ENCODE peak calls at places on chromosomes 13 and 19, in six cellular contexts. V is GM23338, H is K562, L is GM12878, S is HepG2, I is H1. N is an unnamed sample.

GRCh38 chr13:21079761-21080730 is 18.7 kb upstream of the LATS2 start:
- DNase-seq in V (no peak), I (no peak), S (peak), L (no peak), H (no peak), N (no peak)

GRCh38 chr19:4059931-4060620 is 6.6 kb downstream of the ZBTB7A start:
- DNase-seq in S (no peak), V (peak), H (peak), L (peak), I (no peak), N (no peak)

GRCh38 chr13:49443327-49443688 is 556 bp downstream of the CAB39L start:
- DNase-seq in S (peak), V (no peak), H (no peak), I (no peak), L (no peak), N (no peak)

GRCh38 chr19:40241809-40242384 is 15.4 kb upstream of the CCNP start:
- DNase-seq in S (no peak), I (no peak), H (no peak), V (no peak), L (no peak), N (no peak)

GRCh38 chr19:12364391-12365093 is 941 bp downstream of the ZNF442 start:
- DNase-seq in L (no peak), I (no peak), V (peak), H (peak), S (no peak), N (peak)

GRCh38 chr13:50196118-50196517 is 180.9 kb downstream of the KCNRG start:
- DNase-seq in V (no peak), S (no peak), L (no peak), H (no peak), I (no peak), N (no peak)

GRCh38 chr19:41646589-41647204 is 19.8 kb upstream of the CEACAM4 start:
- DNase-seq in S (no peak), L (no peak), H (peak), V (peak), I (peak), N (peak)

GRCh38 chr19:30253581-30253996 is 118.6 kb upstream of the ZNF536 start:
- DNase-seq in V (no peak), S (no peak), H (no peak), I (no peak), L (no peak), N (no peak)

GRCh38 chr13:111178417-111178816 is 63.3 kb downstream of the ARHGEF7 start:
- DNase-seq in I (no peak), V (no peak), S (no peak), L (no peak), H (no peak), N (no peak)

GRCh38 chr19:20472854-20473253 is 92.7 kb downstream of the ZNF737 start:
- DNase-seq in I (no peak), L (no peak), S (no peak), H (peak), V (peak), N (no peak)
- TF ChIP-seq CREB1 in I (no peak), L (no peak), S (no peak), H (no peak), V (no peak), N (no peak)

DNA sequence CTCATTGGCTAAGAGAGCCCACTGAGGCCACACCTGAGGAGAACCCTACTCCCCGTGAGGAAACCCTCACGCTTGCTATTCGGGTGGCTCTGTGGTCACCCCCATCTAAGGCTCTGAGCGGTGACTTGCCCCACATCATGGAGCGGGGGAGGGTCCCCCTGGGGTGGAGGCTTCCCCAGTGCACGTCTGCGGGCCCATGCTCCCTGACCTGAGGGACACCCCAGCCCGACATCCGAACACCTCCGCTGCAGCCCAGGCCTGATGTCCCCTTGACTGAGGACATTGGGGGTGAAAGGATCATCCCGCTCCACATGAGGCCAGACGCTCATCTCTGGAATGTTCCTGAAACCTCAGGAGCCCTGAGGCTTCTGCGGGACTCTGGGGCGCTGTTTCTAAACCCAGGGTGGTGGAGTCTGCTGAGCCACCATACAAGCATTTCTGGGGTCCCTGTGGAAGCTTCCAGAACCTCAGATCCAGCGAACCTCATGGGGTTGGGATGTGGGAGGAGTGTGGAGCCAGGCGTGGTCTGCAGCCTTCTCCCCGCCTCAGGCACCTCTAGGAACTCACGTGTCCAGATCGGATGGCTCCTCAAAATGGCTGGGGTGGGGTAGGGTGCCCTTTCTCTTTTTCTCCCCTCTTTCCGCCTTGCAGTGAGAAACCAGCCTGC is 19.9 kb downstream of the TMED1 start:
- DNase-seq in S (no peak), H (no peak), L (no peak), V (peak), I (no peak), N (no peak)
- TF ChIP-seq CREB1 in S (no peak), H (no peak), L (no peak), V (no peak), I (no peak), N (no peak)

GRCh38 chr19:53102186-53102585 is 1.0 kb downstream of the ZNF160 start:
- DNase-seq in I (no peak), V (no peak), H (peak), S (no peak), L (no peak), N (no peak)

GRCh38 chr19:53103141-53103902 is at the start of gene ZNF160:
- DNase-seq in L (peak), H (peak), I (peak), V (peak), S (peak), N (peak)

GRCh38 chr19:53101518-53101917 is 1.7 kb downstream of the ZNF160 start:
- DNase-seq in V (peak), I (no peak), S (no peak), L (no peak), H (peak), N (no peak)

GRCh38 chr19:53103903-53104203 is 631 bp upstream of the ZNF160 start:
- DNase-seq in S (no peak), V (no peak), L (no peak), I (no peak), H (no peak), N (no peak)

DNA sequence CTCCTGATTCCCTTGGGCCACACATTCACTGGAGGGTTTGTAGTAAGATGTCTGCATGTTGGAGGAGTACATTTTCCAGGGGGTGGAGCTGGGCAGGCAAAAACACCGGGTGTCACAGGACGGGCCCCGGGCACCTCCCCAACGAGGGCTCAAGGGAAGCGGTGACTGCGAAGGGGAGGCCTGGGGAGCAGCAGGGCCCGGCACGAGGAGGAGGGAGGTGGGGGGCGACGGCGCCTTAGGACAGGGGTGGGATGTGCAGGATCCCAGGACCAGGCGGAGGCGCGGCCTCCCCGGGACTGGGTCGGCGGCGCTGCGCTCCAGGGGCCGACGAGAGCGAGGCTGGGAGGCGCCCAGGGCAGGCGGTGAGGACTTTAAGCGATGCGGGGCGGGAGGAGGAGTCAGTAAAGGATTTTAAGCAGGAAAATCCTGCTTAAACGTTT is 501 bp downstream of the ZNF160 start:
- DNase-seq in V (peak), H (peak), I (no peak), L (no peak), S (no peak), N (peak)
- TF ChIP-seq CREB1 in V (no peak), H (no peak), I (no peak), L (no peak), S (no peak), N (no peak)

DNA sequence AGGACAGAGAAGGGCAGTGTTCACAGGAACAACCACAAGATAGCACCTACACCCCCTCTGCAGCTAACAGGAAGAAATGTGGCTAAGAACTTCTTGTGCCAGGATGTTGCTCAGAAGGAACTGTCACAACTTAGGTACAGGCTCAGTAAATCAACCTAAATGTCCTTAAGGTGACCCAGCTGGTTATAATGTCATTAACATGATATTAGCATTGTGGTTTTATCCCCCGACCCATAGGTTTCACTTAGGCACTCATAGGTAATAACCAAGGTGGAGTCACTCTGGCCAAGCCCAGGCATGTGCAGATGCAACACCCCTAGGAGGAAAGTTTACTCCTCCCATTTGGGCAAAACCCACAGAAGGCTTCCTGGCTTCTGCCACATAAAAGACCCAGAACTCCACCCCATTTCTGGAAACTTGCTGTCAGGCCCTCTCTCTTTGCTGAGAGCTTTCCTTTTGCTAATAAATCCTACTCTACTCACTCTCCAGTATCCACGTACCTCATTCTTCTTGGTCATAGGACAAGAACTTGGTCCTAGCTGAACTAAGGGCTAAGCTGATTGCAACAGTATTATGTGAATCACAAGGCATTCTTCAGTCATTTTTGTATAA is 951.3 kb downstream of the SLITRK5 start:
- DNase-seq in H (no peak), L (no peak), S (no peak), V (peak), I (no peak), N (no peak)
- TF ChIP-seq CREB1 in H (no peak), L (no peak), S (no peak), V (no peak), I (no peak), N (no peak)

GRCh38 chr13:98201178-98201577 is 24.1 kb upstream of the RNF113B start:
- DNase-seq in S (no peak), H (no peak), V (no peak), I (no peak), L (no peak), N (no peak)

GRCh38 chr13:98200211-98200878 is 23.3 kb upstream of the RNF113B start:
- DNase-seq in L (no peak), I (no peak), H (no peak), S (no peak), V (peak), N (no peak)

GRCh38 chr13:98202026-98202425 is 25.0 kb upstream of the RNF113B start:
- DNase-seq in L (peak), H (no peak), V (no peak), I (no peak), S (peak), N (no peak)

GRCh38 chr13:98198683-98199082 is 21.6 kb upstream of the RNF113B start:
- DNase-seq in V (no peak), S (no peak), L (no peak), H (no peak), I (no peak), N (no peak)

DNA sequence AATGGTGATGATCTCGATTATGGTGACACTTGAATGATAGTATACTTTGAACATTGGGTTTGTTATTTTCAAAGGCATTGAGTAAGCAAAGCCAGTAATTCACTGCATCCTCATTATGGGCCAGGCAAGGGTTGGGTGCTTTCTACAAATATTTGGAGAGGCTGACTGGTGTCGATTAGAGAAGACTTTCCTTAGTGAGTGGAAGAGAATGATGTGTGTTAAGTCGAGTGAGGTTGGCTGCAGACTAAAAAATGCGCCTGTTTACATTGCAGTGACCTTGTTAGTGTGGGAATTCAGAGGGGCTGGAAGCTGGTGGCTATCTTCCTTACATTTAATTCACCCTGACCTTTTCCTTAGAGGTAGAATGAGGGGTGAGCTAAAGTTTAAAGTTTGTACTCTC is 22.4 kb upstream of the RNF113B start:
- DNase-seq in I (no peak), V (peak), S (peak), H (no peak), L (no peak), N (no peak)
- TF ChIP-seq CREB1 in I (no peak), V (no peak), S (no peak), H (no peak), L (no peak), N (no peak)

DNA sequence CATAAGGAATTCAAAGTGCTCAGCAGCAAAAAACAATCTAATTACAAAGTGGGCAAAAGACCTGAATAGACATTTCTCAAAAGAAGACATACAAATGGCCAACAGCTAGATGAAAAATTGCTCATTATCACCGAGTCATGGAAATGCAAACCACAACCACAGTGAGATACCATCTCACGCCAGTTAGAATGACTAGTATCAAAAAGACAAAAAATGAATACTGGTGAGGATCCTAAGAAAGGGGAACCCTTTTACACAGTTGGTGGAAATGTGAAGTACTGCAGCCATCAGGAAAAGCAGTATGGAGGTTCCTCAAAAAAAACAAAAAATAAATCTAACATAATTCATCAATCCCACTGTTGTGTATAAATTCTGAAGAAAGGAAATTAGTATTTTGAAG is 1206.1 kb downstream of the EFNB2 start:
- DNase-seq in S (no peak), I (no peak), V (no peak), L (no peak), H (no peak), N (no peak)
- TF ChIP-seq CREB1 in S (no peak), I (no peak), V (no peak), L (no peak), H (no peak), N (no peak)

GRCh38 chr19:18393836-18394235 is 3.6 kb downstream of the LRRC25 start:
- DNase-seq in S (no peak), H (no peak), V (no peak), L (no peak), I (no peak), N (no peak)
- TF ChIP-seq CREB1 in S (no peak), H (no peak), V (no peak), L (no peak), I (no peak), N (no peak)

N was measured in WTC11.